ENCODE peak calls at places on chromosomes 2 and 18, in six cellular contexts. P is endodermal cell; F is stimulated activated CD8-positive, alpha-beta memory T cell treated with anti-CD3 and anti-CD28 coated beads, Interleukin-2, amount 100 ng/mL, for 1 hour; O is mesendoderm; Q is NCI-H2081; B is stimulated activated CD4-positive, alpha-beta T cell treated with anti-CD3 and anti-CD28 coated beads, Interleukin-1b, Interleukin-23, amount 100 ng/mL, for 48 hours. A is an unnamed sample.

GRCh38 chr2:62939735-62940491 is 110.7 kb upstream of the OTX1 start:
- DNase-seq in P (no peak), F (no peak), O (no peak), Q (no peak), B (no peak), A (no peak)

GRCh38 chr2:3536682-3537632 is 17.6 kb upstream of the ADI1 start:
- DNase-seq in P (peak), F (no peak), O (peak), Q (no peak), B (peak), A (peak)

GRCh38 chr2:215619022-215619958 is 183.4 kb upstream of the FN1 start:
- DNase-seq in P (peak), F (no peak), O (peak), Q (peak), B (no peak), A (peak)

GRCh38 chr2:6748399-6748798 is 117.3 kb downstream of the CMPK2 start:
- DNase-seq in P (no peak), F (no peak), O (no peak), Q (no peak), B (no peak), A (no peak)

GRCh38 chr2:178241852-178242551 is 47.7 kb downstream of the OSBPL6 start:
- DNase-seq in P (no peak), F (no peak), O (peak), Q (peak), B (no peak), A (no peak)

GRCh38 chr18:8661754-8662573 is 43.4 kb upstream of the MTCL1 start:
- DNase-seq in P (peak), F (no peak), O (peak), Q (peak), B (no peak), A (peak)

GRCh38 chr2:238238311-238238765 is 1.5 kb downstream of the HES6 start:
- DNase-seq in P (no peak), F (no peak), O (no peak), Q (no peak), B (no peak), A (no peak)

GRCh38 chr2:105344704-105345345 is 7.5 kb downstream of the C2orf49 start:
- DNase-seq in P (no peak), F (no peak), O (peak), Q (peak), B (no peak), A (no peak)

GRCh38 chr2:183162362-183162761 is 38.1 kb downstream of the NUP35 start:
- DNase-seq in P (no peak), F (no peak), O (no peak), Q (no peak), B (no peak), A (no peak)

GRCh38 chr18:49647496-49648168 is 85.8 kb downstream of the LIPG start:
- DNase-seq in P (peak), F (no peak), O (no peak), Q (no peak), B (no peak), A (no peak)

GRCh38 chr2:9336209-9336533 is 87.2 kb downstream of the ITGB1BP1 start:
- DNase-seq in P (no peak), F (no peak), O (no peak), Q (peak), B (peak), A (no peak)

GRCh38 chr18:808086-808485 is 4.0 kb downstream of the YES1 start:
- DNase-seq in P (no peak), F (no peak), O (no peak), Q (peak), B (no peak), A (no peak)

GRCh38 chr2:48607307-48608014 is 10.2 kb upstream of the GTF2A1L start:
- DNase-seq in P (no peak), F (no peak), O (no peak), Q (peak), B (no peak), A (no peak)

GRCh38 chr2:23412556-23413155 is 27.7 kb downstream of the KLHL29 start:
- DNase-seq in P (no peak), F (no peak), O (no peak), Q (no peak), B (no peak), A (peak)

GRCh38 chr2:140597836-140598235 is 1533.0 kb downstream of the LRP1B start:
- DNase-seq in P (peak), F (no peak), O (peak), Q (no peak), B (no peak), A (no peak)

GRCh38 chr2:53559302-53559967 is 208.2 kb upstream of the CHAC2 start:
- DNase-seq in P (no peak), F (no peak), O (no peak), Q (no peak), B (no peak), A (no peak)

GRCh38 chr2:176650101-176650500 is 380.9 kb downstream of the MTX2 start:
- DNase-seq in P (no peak), F (no peak), O (no peak), Q (peak), B (no peak), A (no peak)

GRCh38 chr2:3634631-3635091 is 23.3 kb upstream of the ALLC start:
- DNase-seq in P (peak), F (no peak), O (no peak), Q (no peak), B (no peak), A (no peak)

GRCh38 chr2:71674158-71674807 is 220.9 kb downstream of the DYSF start:
- DNase-seq in P (peak), F (no peak), O (no peak), Q (no peak), B (no peak), A (no peak)